ENCODE peak calls at places on chromosomes 16 and 17, in ten cellular contexts. One of them, this sample, is unnamed.

GRCh38 chr16:65815707-65816106 is 550.8 kb upstream of the CDH5 start:
- DNase-seq in AG09309: no peak
- DNase-seq in LoVo: no peak
- DNase-seq in CD4-positive, alpha-beta T cell: no peak
- DNase-seq in EH: no peak
- DNase-seq in activated T-cell treated with anti-CD3 and anti-CD28 coated beads, Interleukin-2, amount 50 U/mL, for 4 hours: no peak
- DNase-seq in NCI-H82: no peak
- DNase-seq in cardiac fibroblast: no peak
- DNase-seq in heart left ventricle: no peak
- DNase-seq in Caco-2: no peak
- DNase-seq in this sample: no peak

GRCh38 chr17:64534187-64534586 is 27.4 kb downstream of the CEP95 start:
- DNase-seq in AG09309: no peak
- DNase-seq in LoVo: no peak
- DNase-seq in CD4-positive, alpha-beta T cell: peak
- DNase-seq in EH: peak
- DNase-seq in activated T-cell treated with anti-CD3 and anti-CD28 coated beads, Interleukin-2, amount 50 U/mL, for 4 hours: no peak
- DNase-seq in NCI-H82: no peak
- DNase-seq in cardiac fibroblast: no peak
- DNase-seq in heart left ventricle: no peak
- DNase-seq in Caco-2: no peak
- DNase-seq in this sample: no peak

GRCh38 chr16:4879049-4879448 is 31.8 kb downstream of the UBN1 start:
- DNase-seq in AG09309: no peak
- DNase-seq in LoVo: no peak
- DNase-seq in CD4-positive, alpha-beta T cell: no peak
- DNase-seq in EH: peak
- DNase-seq in activated T-cell treated with anti-CD3 and anti-CD28 coated beads, Interleukin-2, amount 50 U/mL, for 4 hours: no peak
- DNase-seq in NCI-H82: no peak
- DNase-seq in cardiac fibroblast: peak
- DNase-seq in heart left ventricle: no peak
- DNase-seq in Caco-2: no peak
- DNase-seq in this sample: no peak

GRCh38 chr17:66720567-66720966 is 114.3 kb upstream of the CACNG5 start:
- DNase-seq in AG09309: no peak
- DNase-seq in LoVo: no peak
- DNase-seq in CD4-positive, alpha-beta T cell: no peak
- DNase-seq in EH: no peak
- DNase-seq in activated T-cell treated with anti-CD3 and anti-CD28 coated beads, Interleukin-2, amount 50 U/mL, for 4 hours: no peak
- DNase-seq in NCI-H82: no peak
- DNase-seq in cardiac fibroblast: no peak
- DNase-seq in heart left ventricle: no peak
- DNase-seq in Caco-2: no peak
- DNase-seq in this sample: no peak

GRCh38 chr17:67942810-67943209 is 53.5 kb downstream of the C17orf58 start:
- DNase-seq in AG09309: no peak
- DNase-seq in LoVo: no peak
- DNase-seq in CD4-positive, alpha-beta T cell: no peak
- DNase-seq in EH: peak
- DNase-seq in activated T-cell treated with anti-CD3 and anti-CD28 coated beads, Interleukin-2, amount 50 U/mL, for 4 hours: no peak
- DNase-seq in NCI-H82: peak
- DNase-seq in cardiac fibroblast: peak
- DNase-seq in heart left ventricle: no peak
- DNase-seq in Caco-2: no peak
- DNase-seq in this sample: no peak

GRCh38 chr17:70622382-70623260 is 453.3 kb downstream of the KCNJ2 start:
- DNase-seq in AG09309: no peak
- DNase-seq in LoVo: no peak
- DNase-seq in CD4-positive, alpha-beta T cell: no peak
- DNase-seq in EH: no peak
- DNase-seq in activated T-cell treated with anti-CD3 and anti-CD28 coated beads, Interleukin-2, amount 50 U/mL, for 4 hours: no peak
- DNase-seq in NCI-H82: peak
- DNase-seq in cardiac fibroblast: peak
- DNase-seq in heart left ventricle: no peak
- DNase-seq in Caco-2: peak
- DNase-seq in this sample: no peak

GRCh38 chr16:80366023-80366422 is 174.8 kb upstream of the DYNLRB2 start:
- DNase-seq in AG09309: no peak
- DNase-seq in LoVo: no peak
- DNase-seq in CD4-positive, alpha-beta T cell: no peak
- DNase-seq in EH: no peak
- DNase-seq in activated T-cell treated with anti-CD3 and anti-CD28 coated beads, Interleukin-2, amount 50 U/mL, for 4 hours: no peak
- DNase-seq in NCI-H82: no peak
- DNase-seq in cardiac fibroblast: no peak
- DNase-seq in heart left ventricle: no peak
- DNase-seq in Caco-2: no peak
- DNase-seq in this sample: no peak

GRCh38 chr16:81003064-81003463 is 3.6 kb downstream of the CMC2 start:
- DNase-seq in AG09309: no peak
- DNase-seq in LoVo: no peak
- DNase-seq in CD4-positive, alpha-beta T cell: no peak
- DNase-seq in EH: no peak
- DNase-seq in activated T-cell treated with anti-CD3 and anti-CD28 coated beads, Interleukin-2, amount 50 U/mL, for 4 hours: no peak
- DNase-seq in NCI-H82: no peak
- DNase-seq in cardiac fibroblast: no peak
- DNase-seq in heart left ventricle: no peak
- DNase-seq in Caco-2: no peak
- DNase-seq in this sample: no peak

GRCh38 chr16:49510676-49511305 is 137.2 kb downstream of the C16orf78 start:
- DNase-seq in AG09309: no peak
- DNase-seq in LoVo: no peak
- DNase-seq in CD4-positive, alpha-beta T cell: no peak
- DNase-seq in EH: no peak
- DNase-seq in activated T-cell treated with anti-CD3 and anti-CD28 coated beads, Interleukin-2, amount 50 U/mL, for 4 hours: no peak
- DNase-seq in NCI-H82: no peak
- DNase-seq in cardiac fibroblast: no peak
- DNase-seq in heart left ventricle: no peak
- DNase-seq in Caco-2: no peak
- DNase-seq in this sample: no peak

GRCh38 chr17:47997595-47997994 is 26.7 kb downstream of the CDK5RAP3 start:
- DNase-seq in AG09309: no peak
- DNase-seq in LoVo: no peak
- DNase-seq in CD4-positive, alpha-beta T cell: no peak
- DNase-seq in EH: no peak
- DNase-seq in activated T-cell treated with anti-CD3 and anti-CD28 coated beads, Interleukin-2, amount 50 U/mL, for 4 hours: no peak
- DNase-seq in NCI-H82: no peak
- DNase-seq in cardiac fibroblast: no peak
- DNase-seq in heart left ventricle: no peak
- DNase-seq in Caco-2: no peak
- DNase-seq in this sample: no peak

GRCh38 chr17:56886288-56886721 is 27.5 kb downstream of the TRIM25 start:
- DNase-seq in AG09309: no peak
- DNase-seq in LoVo: peak
- DNase-seq in CD4-positive, alpha-beta T cell: no peak
- DNase-seq in EH: no peak
- DNase-seq in activated T-cell treated with anti-CD3 and anti-CD28 coated beads, Interleukin-2, amount 50 U/mL, for 4 hours: no peak
- DNase-seq in NCI-H82: no peak
- DNase-seq in cardiac fibroblast: no peak
- DNase-seq in heart left ventricle: no peak
- DNase-seq in Caco-2: no peak
- DNase-seq in this sample: no peak

GRCh38 chr17:12078791-12079190 is 58.1 kb downstream of the MAP2K4 start:
- DNase-seq in AG09309: peak
- DNase-seq in LoVo: no peak
- DNase-seq in CD4-positive, alpha-beta T cell: no peak
- DNase-seq in EH: peak
- DNase-seq in activated T-cell treated with anti-CD3 and anti-CD28 coated beads, Interleukin-2, amount 50 U/mL, for 4 hours: no peak
- DNase-seq in NCI-H82: no peak
- DNase-seq in cardiac fibroblast: peak
- DNase-seq in heart left ventricle: no peak
- DNase-seq in Caco-2: no peak
- DNase-seq in this sample: no peak

GRCh38 chr17:67443931-67444597 is 67.0 kb downstream of the PITPNC1 start:
- DNase-seq in AG09309: no peak
- DNase-seq in LoVo: no peak
- DNase-seq in CD4-positive, alpha-beta T cell: no peak
- DNase-seq in EH: peak
- DNase-seq in activated T-cell treated with anti-CD3 and anti-CD28 coated beads, Interleukin-2, amount 50 U/mL, for 4 hours: no peak
- DNase-seq in NCI-H82: no peak
- DNase-seq in cardiac fibroblast: peak
- DNase-seq in heart left ventricle: no peak
- DNase-seq in Caco-2: no peak
- DNase-seq in this sample: no peak

GRCh38 chr17:45092932-45093430 is 31.9 kb downstream of the NMT1 start:
- DNase-seq in AG09309: peak
- DNase-seq in LoVo: peak
- DNase-seq in CD4-positive, alpha-beta T cell: no peak
- DNase-seq in EH: peak
- DNase-seq in activated T-cell treated with anti-CD3 and anti-CD28 coated beads, Interleukin-2, amount 50 U/mL, for 4 hours: no peak
- DNase-seq in NCI-H82: no peak
- DNase-seq in cardiac fibroblast: peak
- DNase-seq in heart left ventricle: peak
- DNase-seq in Caco-2: no peak
- DNase-seq in this sample: peak

GRCh38 chr17:81479672-81480071 is 32.9 kb downstream of the ACTG1 start:
- DNase-seq in AG09309: no peak
- DNase-seq in LoVo: no peak
- DNase-seq in CD4-positive, alpha-beta T cell: no peak
- DNase-seq in EH: no peak
- DNase-seq in activated T-cell treated with anti-CD3 and anti-CD28 coated beads, Interleukin-2, amount 50 U/mL, for 4 hours: no peak
- DNase-seq in NCI-H82: no peak
- DNase-seq in cardiac fibroblast: no peak
- DNase-seq in heart left ventricle: no peak
- DNase-seq in Caco-2: no peak
- DNase-seq in this sample: no peak

GRCh38 chr17:32483451-32484019 is 3.3 kb upstream of the CDK5R1 start:
- DNase-seq in AG09309: peak
- DNase-seq in LoVo: no peak
- DNase-seq in CD4-positive, alpha-beta T cell: peak
- DNase-seq in EH: peak
- DNase-seq in activated T-cell treated with anti-CD3 and anti-CD28 coated beads, Interleukin-2, amount 50 U/mL, for 4 hours: no peak
- DNase-seq in NCI-H82: peak
- DNase-seq in cardiac fibroblast: peak
- DNase-seq in heart left ventricle: peak
- DNase-seq in Caco-2: no peak
- DNase-seq in this sample: peak

GRCh38 chr17:9802701-9803100 is 11.3 kb upstream of the DHRS7C start:
- DNase-seq in AG09309: no peak
- DNase-seq in LoVo: peak
- DNase-seq in CD4-positive, alpha-beta T cell: no peak
- DNase-seq in EH: peak
- DNase-seq in activated T-cell treated with anti-CD3 and anti-CD28 coated beads, Interleukin-2, amount 50 U/mL, for 4 hours: no peak
- DNase-seq in NCI-H82: no peak
- DNase-seq in cardiac fibroblast: no peak
- DNase-seq in heart left ventricle: no peak
- DNase-seq in Caco-2: no peak
- DNase-seq in this sample: no peak

GRCh38 chr17:42521666-42522262 is 14.3 kb upstream of the NAGLU start:
- DNase-seq in AG09309: no peak
- DNase-seq in LoVo: no peak
- DNase-seq in CD4-positive, alpha-beta T cell: no peak
- DNase-seq in EH: peak
- DNase-seq in activated T-cell treated with anti-CD3 and anti-CD28 coated beads, Interleukin-2, amount 50 U/mL, for 4 hours: no peak
- DNase-seq in NCI-H82: no peak
- DNase-seq in cardiac fibroblast: no peak
- DNase-seq in heart left ventricle: no peak
- DNase-seq in Caco-2: no peak
- DNase-seq in this sample: no peak

GRCh38 chr17:44385287-44386181 is 3.9 kb downstream of the ITGA2B start:
- DNase-seq in AG09309: no peak
- DNase-seq in LoVo: peak
- DNase-seq in CD4-positive, alpha-beta T cell: peak
- DNase-seq in EH: peak
- DNase-seq in activated T-cell treated with anti-CD3 and anti-CD28 coated beads, Interleukin-2, amount 50 U/mL, for 4 hours: peak
- DNase-seq in NCI-H82: peak
- DNase-seq in cardiac fibroblast: peak
- DNase-seq in heart left ventricle: peak
- DNase-seq in Caco-2: peak
- DNase-seq in this sample: no peak

GRCh38 chr16:66382171-66382965 is 15.9 kb downstream of the CDH5 start:
- DNase-seq in AG09309: peak
- DNase-seq in LoVo: peak
- DNase-seq in CD4-positive, alpha-beta T cell: no peak
- DNase-seq in EH: peak
- DNase-seq in activated T-cell treated with anti-CD3 and anti-CD28 coated beads, Interleukin-2, amount 50 U/mL, for 4 hours: no peak
- DNase-seq in NCI-H82: no peak
- DNase-seq in cardiac fibroblast: peak
- DNase-seq in heart left ventricle: no peak
- DNase-seq in Caco-2: no peak
- DNase-seq in this sample: no peak

GRCh38 chr17:51672058-51672457 is 411.7 kb downstream of the UTP18 start:
- DNase-seq in AG09309: no peak
- DNase-seq in LoVo: no peak
- DNase-seq in CD4-positive, alpha-beta T cell: no peak
- DNase-seq in EH: no peak
- DNase-seq in activated T-cell treated with anti-CD3 and anti-CD28 coated beads, Interleukin-2, amount 50 U/mL, for 4 hours: no peak
- DNase-seq in NCI-H82: no peak
- DNase-seq in cardiac fibroblast: no peak
- DNase-seq in heart left ventricle: no peak
- DNase-seq in Caco-2: no peak
- DNase-seq in this sample: no peak

GRCh38 chr17:1002771-1003555 is 6.0 kb downstream of the TIMM22 start:
- DNase-seq in AG09309: peak
- DNase-seq in LoVo: no peak
- DNase-seq in CD4-positive, alpha-beta T cell: no peak
- DNase-seq in EH: peak
- DNase-seq in activated T-cell treated with anti-CD3 and anti-CD28 coated beads, Interleukin-2, amount 50 U/mL, for 4 hours: no peak
- DNase-seq in NCI-H82: no peak
- DNase-seq in cardiac fibroblast: peak
- DNase-seq in heart left ventricle: no peak
- DNase-seq in Caco-2: no peak
- DNase-seq in this sample: peak

GRCh38 chr17:53353919-53354351 is 468.8 kb upstream of the KIF2B start:
- DNase-seq in AG09309: no peak
- DNase-seq in LoVo: no peak
- DNase-seq in CD4-positive, alpha-beta T cell: no peak
- DNase-seq in EH: no peak
- DNase-seq in activated T-cell treated with anti-CD3 and anti-CD28 coated beads, Interleukin-2, amount 50 U/mL, for 4 hours: no peak
- DNase-seq in NCI-H82: no peak
- DNase-seq in cardiac fibroblast: no peak
- DNase-seq in heart left ventricle: no peak
- DNase-seq in Caco-2: no peak
- DNase-seq in this sample: no peak

GRCh38 chr17:10757658-10758057 is 27.8 kb upstream of the TMEM220 start:
- DNase-seq in AG09309: no peak
- DNase-seq in LoVo: no peak
- DNase-seq in CD4-positive, alpha-beta T cell: no peak
- DNase-seq in EH: no peak
- DNase-seq in activated T-cell treated with anti-CD3 and anti-CD28 coated beads, Interleukin-2, amount 50 U/mL, for 4 hours: no peak
- DNase-seq in NCI-H82: no peak
- DNase-seq in cardiac fibroblast: no peak
- DNase-seq in heart left ventricle: no peak
- DNase-seq in Caco-2: no peak
- DNase-seq in this sample: no peak

GRCh38 chr17:78912082-78912481 is 9.1 kb upstream of the CEP295NL start:
- DNase-seq in AG09309: no peak
- DNase-seq in LoVo: no peak
- DNase-seq in CD4-positive, alpha-beta T cell: no peak
- DNase-seq in EH: no peak
- DNase-seq in activated T-cell treated with anti-CD3 and anti-CD28 coated beads, Interleukin-2, amount 50 U/mL, for 4 hours: no peak
- DNase-seq in NCI-H82: no peak
- DNase-seq in cardiac fibroblast: no peak
- DNase-seq in heart left ventricle: no peak
- DNase-seq in Caco-2: no peak
- DNase-seq in this sample: no peak

GRCh38 chr16:21656795-21657768 is 4.7 kb upstream of the IGSF6 start:
- DNase-seq in AG09309: no peak
- DNase-seq in LoVo: peak
- DNase-seq in CD4-positive, alpha-beta T cell: peak
- DNase-seq in EH: peak
- DNase-seq in activated T-cell treated with anti-CD3 and anti-CD28 coated beads, Interleukin-2, amount 50 U/mL, for 4 hours: no peak
- DNase-seq in NCI-H82: peak
- DNase-seq in cardiac fibroblast: peak
- DNase-seq in heart left ventricle: no peak
- DNase-seq in Caco-2: no peak
- DNase-seq in this sample: no peak

GRCh38 chr17:38745545-38745944 is 2.6 kb downstream of the PCGF2 start:
- DNase-seq in AG09309: no peak
- DNase-seq in LoVo: no peak
- DNase-seq in CD4-positive, alpha-beta T cell: no peak
- DNase-seq in EH: peak
- DNase-seq in activated T-cell treated with anti-CD3 and anti-CD28 coated beads, Interleukin-2, amount 50 U/mL, for 4 hours: no peak
- DNase-seq in NCI-H82: peak
- DNase-seq in cardiac fibroblast: no peak
- DNase-seq in heart left ventricle: peak
- DNase-seq in Caco-2: no peak
- DNase-seq in this sample: no peak

GRCh38 chr17:66975614-66976378 is 11.3 kb downstream of the CACNG4 start:
- DNase-seq in AG09309: no peak
- DNase-seq in LoVo: no peak
- DNase-seq in CD4-positive, alpha-beta T cell: no peak
- DNase-seq in EH: no peak
- DNase-seq in activated T-cell treated with anti-CD3 and anti-CD28 coated beads, Interleukin-2, amount 50 U/mL, for 4 hours: no peak
- DNase-seq in NCI-H82: peak
- DNase-seq in cardiac fibroblast: no peak
- DNase-seq in heart left ventricle: no peak
- DNase-seq in Caco-2: peak
- DNase-seq in this sample: no peak